ENCODE peak calls at places on chromosomes 16 and 17, in four cellular contexts. Y, B, U and J are unnamed samples.

GRCh38 chr16:80369559-80369958 is 171.2 kb upstream of the DYNLRB2 start:
- DNase-seq in Y (no peak), B (peak; percentile 23), U (no peak), J (peak; percentile 11)

GRCh38 chr16:50436271-50436670 is 67.5 kb upstream of the BRD7 start:
- DNase-seq in Y (no peak), B (no peak), U (no peak), J (no peak)

GRCh38 chr16:9666834-9667480 is 515.3 kb downstream of the GRIN2A start:
- DNase-seq in Y (no peak), B (no peak), U (no peak), J (no peak)

GRCh38 chr17:14359251-14359939 is 58.5 kb downstream of the HS3ST3B1 start:
- DNase-seq in Y (peak; percentile 26), B (peak; percentile 52), U (no peak), J (no peak)

GRCh38 chr16:14562691-14563491 is 67.2 kb downstream of the PARN start:
- DNase-seq in Y (no peak), B (peak; percentile 99), U (no peak), J (peak; percentile 33)

GRCh38 chr16:81424761-81425160 is 19.8 kb upstream of the CMIP start:
- DNase-seq in Y (peak; percentile 68), B (no peak), U (no peak), J (no peak)

GRCh38 chr17:21500064-21500463 is 123.9 kb downstream of the KCNJ12 start:
- DNase-seq in Y (no peak), B (no peak), U (no peak), J (no peak)

GRCh38 chr16:46789499-46790414 is 41.2 kb downstream of the C16orf87 start:
- DNase-seq in Y (peak; percentile 57), B (peak; percentile 74), U (peak; percentile 87), J (peak; percentile 83)

GRCh38 chr16:29664133-29664912 is 1.3 kb downstream of the SPN start:
- DNase-seq in Y (no peak), B (no peak), U (peak; percentile 84), J (no peak)

GRCh38 chr17:13698832-13699231 is 97.1 kb upstream of the HS3ST3A1 start:
- DNase-seq in Y (no peak), B (no peak), U (no peak), J (no peak)

DNA sequence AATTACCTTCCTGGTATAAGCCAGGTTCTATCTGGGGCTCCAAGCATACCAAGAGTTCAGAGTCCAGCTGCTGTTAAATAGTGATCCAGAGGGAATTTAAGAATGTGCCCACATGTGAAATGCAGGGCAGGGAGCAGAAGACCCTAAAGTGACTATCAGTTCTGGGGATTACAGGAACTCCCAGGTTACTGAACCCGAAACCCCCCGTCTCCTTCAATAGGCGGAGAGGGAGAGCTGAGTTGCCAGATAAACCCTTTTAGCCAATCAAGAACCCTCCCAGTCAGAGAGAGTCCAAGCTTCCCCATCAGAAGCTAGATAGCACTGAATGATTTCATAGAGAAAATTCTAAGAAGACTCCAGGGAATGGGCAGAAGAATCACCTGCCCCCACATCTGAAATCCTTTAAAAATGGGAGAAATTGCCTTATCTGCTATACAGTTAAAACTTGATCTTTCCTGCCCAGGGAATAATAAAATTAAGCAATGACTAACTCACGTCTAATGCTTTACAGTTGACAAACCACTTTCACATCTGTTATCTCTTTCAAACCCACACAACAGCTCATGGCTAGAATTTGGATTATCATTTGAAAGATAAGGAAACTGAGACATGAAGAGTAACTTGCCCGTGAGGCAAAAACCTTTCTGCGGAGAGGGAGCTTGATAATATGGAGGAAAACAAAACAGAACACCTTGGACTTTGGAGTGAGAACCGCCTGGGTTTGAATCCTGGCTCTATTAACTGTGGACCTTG is 10.2 kb downstream of the NOG start:
- DNase-seq in Y (no peak), B (no peak), U (no peak), J (no peak)
- TF ChIP-seq TARDBP in Y (no peak), B (no peak), U (no peak), J (no peak)

GRCh38 chr17:29709861-29710849 is 87.4 kb upstream of the CORO6 start:
- DNase-seq in Y (no peak), B (no peak), U (no peak), J (no peak)
- TF ChIP-seq FOXM1 in Y (no peak), B (no peak), U (no peak), J (no peak)

GRCh38 chr17:50708050-50709000 is 611 bp upstream of the ANKRD40 start:
- DNase-seq in Y (peak; percentile 17), B (no peak), U (no peak), J (no peak)
- TF ChIP-seq TARDBP in Y (no peak), B (no peak), U (no peak), J (no peak)

DNA sequence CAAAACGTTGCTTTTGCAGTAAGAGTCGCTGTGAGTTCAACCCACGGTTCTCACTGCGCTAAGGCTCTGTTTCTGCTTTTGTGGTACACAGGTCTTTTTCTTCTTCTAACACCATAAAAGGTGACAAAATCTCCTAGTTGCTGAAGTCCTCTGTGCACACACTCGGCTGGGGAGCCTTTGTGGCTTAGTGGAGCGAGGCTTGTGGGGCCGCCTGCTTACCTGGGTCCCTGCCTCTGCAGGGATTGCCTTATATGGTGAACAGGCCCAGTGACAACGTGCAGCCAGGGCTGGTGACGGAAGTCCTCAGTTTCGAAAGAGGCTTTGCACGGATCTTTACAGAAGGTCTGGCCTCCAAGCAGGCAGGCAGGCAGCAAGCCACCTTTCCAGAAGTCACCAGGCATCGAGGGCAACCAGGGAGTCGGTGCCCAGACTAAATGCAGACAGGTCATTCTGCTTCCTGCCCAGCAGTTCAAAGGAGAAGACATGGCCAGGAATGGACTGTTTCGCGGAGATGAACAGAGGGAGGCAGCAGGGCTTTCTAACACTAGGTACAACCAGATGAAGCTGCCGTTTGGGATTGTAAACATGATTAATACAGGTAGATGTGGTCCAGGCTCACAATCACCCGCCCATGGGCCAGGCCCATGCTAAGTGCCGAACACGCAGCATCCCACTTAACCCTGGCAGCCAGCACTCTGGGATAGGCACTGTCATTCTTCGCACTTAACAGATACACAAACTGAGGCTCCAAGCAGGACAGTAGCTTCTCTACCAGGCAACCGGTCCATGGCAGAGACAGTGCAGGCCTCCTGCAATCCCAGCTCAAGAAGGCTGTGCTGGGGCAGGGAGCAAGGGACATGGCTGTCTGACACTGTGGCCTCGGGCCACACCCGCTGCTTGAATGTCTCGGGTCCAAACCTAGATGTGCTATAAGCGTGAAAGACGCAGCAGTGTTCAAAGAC is 10.7 kb upstream of the MEAK7 start:
- DNase-seq in Y (peak; percentile 96), B (peak; percentile 85), U (no peak), J (no peak)
- TF ChIP-seq FOXM1 in Y (peak; percentile 96), B (no peak), U (no peak), J (no peak)

DNA sequence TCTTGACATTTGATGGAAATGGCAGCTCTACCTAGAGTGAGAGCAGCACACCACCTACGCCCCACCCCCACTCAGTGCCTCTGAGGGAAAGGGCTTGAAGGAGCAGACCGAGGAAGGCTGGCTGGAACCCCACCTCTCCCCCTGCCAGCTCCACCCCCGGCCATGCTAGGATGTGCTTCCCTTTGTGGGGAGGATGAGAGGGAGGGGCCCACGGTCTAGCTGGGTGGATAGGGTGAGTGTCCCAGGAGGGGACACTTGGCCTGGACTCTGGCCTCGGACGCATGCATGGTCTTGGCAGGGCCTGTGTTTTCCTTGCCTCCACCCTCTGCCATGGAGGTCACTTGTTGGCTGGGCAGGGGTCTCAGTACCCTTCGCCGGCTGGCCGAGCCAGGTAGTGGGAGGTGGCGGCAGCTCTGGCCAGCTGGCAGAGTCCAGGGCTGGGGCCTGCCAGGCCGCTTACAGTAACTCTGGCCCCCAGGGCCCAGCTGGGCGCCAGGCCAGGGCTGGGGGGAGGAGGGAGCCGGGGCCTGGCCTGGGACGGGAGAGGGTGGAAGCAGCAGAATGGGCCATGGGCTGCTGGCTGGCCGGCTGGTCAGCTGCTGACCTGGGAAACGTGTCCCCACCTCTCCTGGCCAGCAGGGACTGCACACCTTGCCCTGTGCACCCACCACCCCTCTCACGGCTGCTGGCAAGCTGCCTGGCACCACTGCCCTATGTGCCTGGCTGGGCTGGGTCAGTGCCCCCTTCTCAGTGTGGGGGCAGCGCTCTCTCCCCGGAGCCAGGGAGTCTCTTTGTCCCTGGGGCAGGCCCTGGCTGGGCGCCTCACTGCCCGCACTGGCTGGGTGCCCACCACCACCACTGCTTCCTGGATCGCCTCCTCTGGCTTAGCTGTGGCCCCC is 23.0 kb downstream of the RARA start:
- DNase-seq in Y (no peak), B (no peak), U (no peak), J (no peak)
- TF ChIP-seq TARDBP in Y (no peak), B (no peak), U (no peak), J (no peak)

DNA sequence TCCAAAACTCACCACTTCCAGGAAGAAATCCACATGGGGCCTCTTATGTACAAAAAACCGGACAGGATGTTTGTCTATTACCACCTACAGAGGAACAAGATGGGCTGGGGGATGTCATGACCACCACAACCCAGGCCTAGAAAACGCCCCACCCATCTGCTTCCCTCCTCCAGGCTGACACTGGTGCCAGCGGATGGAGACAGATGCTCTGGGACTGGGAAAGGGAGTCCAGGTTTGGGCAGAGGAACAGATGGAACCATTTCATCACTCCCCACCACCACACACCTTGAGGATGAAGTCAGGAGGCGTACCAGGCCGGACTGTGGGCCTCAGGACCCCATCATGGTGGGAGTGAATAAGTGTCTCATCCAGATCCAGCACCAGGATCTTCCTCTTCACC is 4.5 kb upstream of the GABARAP start:
- DNase-seq in Y (no peak), B (no peak), U (no peak), J (no peak)
- TF ChIP-seq FOXM1 in Y (no peak), B (no peak), U (no peak), J (no peak)

DNA sequence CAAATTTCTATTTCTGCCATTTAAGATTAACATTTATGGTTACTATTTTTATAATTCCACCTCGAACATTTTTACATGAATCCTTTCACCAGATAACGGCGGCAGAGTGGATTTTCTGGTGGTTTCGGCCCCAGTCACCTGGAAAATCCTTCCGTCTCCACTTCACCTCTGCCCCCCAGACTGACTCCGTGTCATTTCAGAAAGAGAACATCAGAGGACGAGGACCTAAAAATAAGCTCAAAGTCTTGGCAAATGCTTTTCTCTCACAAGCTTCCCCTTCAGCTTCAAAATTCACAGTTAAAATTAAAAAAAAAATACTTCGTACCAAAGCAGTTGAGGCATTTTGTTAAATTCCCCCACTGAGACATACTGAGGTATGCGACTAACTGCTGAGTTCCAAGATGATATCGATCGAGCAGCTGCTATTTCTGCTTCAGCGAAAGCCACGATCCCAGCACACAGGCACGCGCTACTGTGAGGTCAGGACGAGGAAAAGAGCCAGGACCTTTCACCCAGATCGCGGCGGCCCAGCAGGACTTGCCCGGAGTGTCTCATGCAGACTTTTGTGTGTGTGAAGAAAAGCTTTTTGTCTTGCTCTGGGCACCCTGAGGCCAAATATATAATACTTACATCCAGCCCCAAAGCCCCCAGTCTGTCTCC is 36.8 kb downstream of the ASPA start:
- DNase-seq in Y (no peak), B (no peak), U (no peak), J (no peak)
- TF ChIP-seq TARDBP in Y (no peak), B (no peak), U (no peak), J (no peak)

GRCh38 chr17:73247728-73248127 is 14.0 kb downstream of the CPSF4L start:
- DNase-seq in Y (no peak), B (no peak), U (no peak), J (no peak)

GRCh38 chr17:73250851-73251640 is 10.6 kb downstream of the CPSF4L start:
- DNase-seq in Y (no peak), B (no peak), U (no peak), J (no peak)

GRCh38 chr17:73251871-73252270 is 9.8 kb downstream of the CPSF4L start:
- DNase-seq in Y (no peak), B (no peak), U (no peak), J (no peak)

GRCh38 chr17:73248532-73248931 is 13.1 kb downstream of the CPSF4L start:
- DNase-seq in Y (no peak), B (no peak), U (no peak), J (no peak)

GRCh38 chr17:73249700-73250099 is 12.0 kb downstream of the CPSF4L start:
- DNase-seq in Y (no peak), B (no peak), U (no peak), J (no peak)
- TF ChIP-seq FOXM1 in Y (no peak), B (no peak), U (no peak), J (no peak)